ENCODE peak calls at places on chromosomes 16 and 17, in seven cellular contexts. H, P, T, N, R, U and D are unnamed samples.

GRCh38 chr16:67183-67791 is 5.1 kb downstream of the RHBDF1 start:
- DNase-seq in T (no peak), R (peak; percentile 64), H (no peak), P (no peak), U (no peak), N (no peak), D (no peak)

GRCh38 chr16:83513006-83513755 is 294.6 kb upstream of the HSBP1 start:
- DNase-seq in P (no peak), H (no peak), U (no peak), R (no peak), T (no peak), N (no peak), D (no peak)

GRCh38 chr16:26569793-26570192 is 496.9 kb upstream of the C16orf82 start:
- DNase-seq in P (no peak), R (no peak), N (no peak), T (no peak), H (peak; percentile 5), U (no peak), D (no peak)

GRCh38 chr16:19644877-19645276 is 73.2 kb downstream of the KNOP1 start:
- DNase-seq in U (no peak), N (peak; percentile 83), R (no peak), P (peak; percentile 21), T (no peak), H (no peak), D (no peak)

GRCh38 chr16:35150805-35151312 is 1691.4 kb downstream of the TP53TG3F start:
- DNase-seq in T (no peak), U (no peak), P (no peak), H (no peak), N (no peak), R (no peak), D (no peak)

GRCh38 chr16:20647736-20648135 is 49.7 kb downstream of the ACSM1 start:
- DNase-seq in U (no peak), T (no peak), P (no peak), N (no peak), R (no peak), H (no peak), D (no peak)

GRCh38 chr17:17420561-17421269 is 56.1 kb upstream of the MED9 start:
- DNase-seq in H (no peak), R (no peak), U (no peak), N (peak; percentile 83), T (no peak), P (no peak), D (no peak)

GRCh38 chr17:57551321-57552079 is 193.6 kb downstream of the CCDC182 start:
- DNase-seq in U (peak; percentile 82), R (no peak), N (no peak), T (no peak), P (peak; percentile 32), H (peak; percentile 98), D (peak; percentile 54)

GRCh38 chr17:76938009-76938408 is 69.8 kb downstream of the MGAT5B start:
- DNase-seq in P (no peak), R (no peak), T (no peak), H (no peak), N (no peak), U (no peak), D (no peak)

GRCh38 chr16:19170043-19170655 is 2.1 kb downstream of the SYT17 start:
- DNase-seq in H (no peak), P (no peak), U (no peak), N (no peak), R (peak; percentile 24), T (no peak), D (no peak)

GRCh38 chr16:50102046-50102756 is 36.4 kb downstream of the HEATR3 start:
- DNase-seq in H (no peak), R (no peak), T (no peak), P (no peak), N (no peak), U (no peak), D (no peak)

GRCh38 chr16:74450236-74450635 is 29.0 kb upstream of the CLEC18B start:
- DNase-seq in N (no peak), R (no peak), H (no peak), P (no peak), T (no peak), U (no peak), D (no peak)
- H3K27ac ChIP-seq in N (peak overlapping the region; percentile 90), R (no peak overlapping the region), H (no peak overlapping the region), P (peak overlapping the region; percentile 84), T (no peak overlapping the region), U (peak overlapping the region; percentile 84), D (no peak overlapping the region)

DNA sequence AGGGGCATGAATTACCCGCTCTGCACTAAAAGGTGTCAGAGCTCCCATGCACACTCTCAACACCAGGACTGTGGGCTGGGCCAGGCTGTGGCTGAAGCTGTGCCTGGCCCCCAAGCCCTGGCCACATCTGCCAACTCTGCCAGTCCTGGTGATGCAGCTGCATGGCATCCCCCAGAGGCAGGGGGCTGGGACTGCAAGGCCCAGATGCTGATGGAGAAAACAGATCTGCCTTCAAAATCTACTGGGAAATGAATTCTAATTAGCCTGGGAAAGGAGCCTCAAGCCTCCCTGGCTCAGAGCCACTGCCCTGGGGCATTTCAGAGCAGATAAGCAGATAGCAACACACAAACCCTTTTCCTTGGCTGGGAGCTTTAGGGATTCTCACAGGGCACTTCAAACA is 3.4 kb downstream of the CHST6 start:
- DNase-seq in P (no peak), H (no peak), R (peak; percentile 82), N (no peak), T (no peak), U (no peak), D (no peak)
- H3K27ac ChIP-seq in P (no peak overlapping the region), H (no peak overlapping the region), R (peak overlapping the region; percentile 78), N (no peak overlapping the region), T (no peak overlapping the region), U (no peak overlapping the region), D (no peak overlapping the region)

GRCh38 chr17:1077536-1078061 is 80.7 kb downstream of the TIMM22 start:
- DNase-seq in R (no peak), P (no peak), U (no peak), T (no peak), H (no peak), N (no peak), D (no peak)

GRCh38 chr17:1078831-1079561 is 82.1 kb downstream of the TIMM22 start:
- DNase-seq in R (peak; percentile 24), T (no peak), H (no peak), N (peak; percentile 65), U (no peak), P (no peak), D (no peak)

GRCh38 chr17:1076299-1076981 is 79.5 kb downstream of the TIMM22 start:
- DNase-seq in H (no peak), R (no peak), P (no peak), U (no peak), T (no peak), N (no peak), D (no peak)

GRCh38 chr17:1076982-1077302 is 80.0 kb downstream of the TIMM22 start:
- DNase-seq in P (no peak), U (no peak), T (no peak), R (no peak), N (no peak), H (no peak), D (no peak)

DNA sequence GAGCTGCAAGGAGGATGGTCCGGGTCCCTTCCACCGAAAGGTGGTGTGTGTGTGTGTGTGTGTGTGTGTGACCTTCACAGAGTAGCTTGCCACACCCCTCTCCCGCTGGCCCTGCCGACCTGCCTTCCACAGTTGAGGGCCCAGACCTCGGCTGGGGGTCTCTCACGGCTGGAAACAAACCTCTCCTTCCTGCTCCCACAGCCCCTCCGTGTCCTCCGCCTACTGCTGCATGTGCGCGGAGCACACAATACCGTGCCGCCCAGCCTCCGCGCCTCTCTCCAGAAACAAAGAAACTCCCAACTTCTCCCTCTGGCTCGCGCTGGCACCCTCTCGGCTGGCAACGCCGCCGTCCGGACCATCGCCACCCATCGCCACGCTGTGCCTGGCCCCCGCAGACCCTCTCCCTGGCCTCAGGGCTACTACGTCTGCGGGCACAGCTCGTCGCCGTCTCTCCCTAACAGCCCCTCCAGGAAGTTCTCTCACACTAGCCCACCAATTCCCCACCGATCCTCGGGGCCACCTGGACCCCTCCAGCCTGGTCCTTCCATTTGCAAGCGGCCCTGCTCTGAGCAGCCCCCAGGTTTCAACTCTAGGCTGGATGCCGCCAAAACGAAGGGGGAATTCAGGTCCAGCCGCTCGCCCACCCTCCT is 81.3 kb downstream of the TIMM22 start:
- DNase-seq in H (no peak), U (no peak), N (no peak), R (no peak), P (no peak), T (no peak), D (no peak)
- H3K27ac ChIP-seq in H (no peak overlapping the region), U (no peak overlapping the region), N (no peak overlapping the region), R (no peak overlapping the region), P (no peak overlapping the region), T (no peak overlapping the region), D (no peak overlapping the region)

GRCh38 chr17:44314031-44314430 is 5.6 kb downstream of the RUNDC3A start:
- DNase-seq in H (no peak), P (no peak), U (no peak), T (no peak), N (no peak), R (no peak), D (no peak)

GRCh38 chr17:44317545-44317944 is 7.1 kb downstream of the SLC25A39 start:
- DNase-seq in U (no peak), N (no peak), T (no peak), H (no peak), R (no peak), P (no peak), D (no peak)

GRCh38 chr17:44314524-44314868 is 6.1 kb downstream of the RUNDC3A start:
- DNase-seq in T (no peak), P (no peak), U (no peak), R (no peak), H (no peak), N (no peak), D (no peak)

GRCh38 chr17:44315760-44316731 is 7.6 kb downstream of the RUNDC3A start:
- DNase-seq in T (no peak), P (no peak), N (no peak), H (no peak), U (no peak), R (no peak), D (no peak)

GRCh38 chr17:44314869-44315661 is 6.7 kb downstream of the RUNDC3A start:
- DNase-seq in N (no peak), T (no peak), R (no peak), P (no peak), H (peak; percentile 42), U (peak; percentile 25), D (no peak)
- H3K27ac ChIP-seq in N (no peak overlapping the region), T (no peak overlapping the region), R (no peak overlapping the region), P (no peak overlapping the region), H (no peak overlapping the region), U (no peak overlapping the region), D (no peak overlapping the region)

GRCh38 chr17:5080591-5080990 is 2.3 kb downstream of the ZFP3 start:
- DNase-seq in H (no peak), R (no peak), U (no peak), N (no peak), T (no peak), P (no peak), D (no peak)
- H3K27ac ChIP-seq in H (no peak overlapping the region), R (no peak overlapping the region), U (no peak overlapping the region), N (no peak overlapping the region), T (no peak overlapping the region), P (no peak overlapping the region), D (no peak overlapping the region)